ENCODE peak calls at places on chromosomes 16 and 17, in five cellular contexts. T is MM.1S, U is neural progenitor cell, C is IMR-90, W is PC-3. D is an unnamed sample. For H4K20me1, the result is how much of the 10 kb centered on the place peaks cover.

GRCh38 chr17:15501788-15502187 is 34.4 kb upstream of the CDRT4 start:
- DNase-seq in T (no peak), W (no peak), C (no peak), U (peak), D (no peak)

GRCh38 chr16:79327836-79328235 is 272.7 kb downstream of the MAF start:
- DNase-seq in U (no peak), W (no peak), C (no peak), T (no peak), D (no peak)

GRCh38 chr17:2235792-2236365 is 67.7 kb downstream of the SMG6 start:
- DNase-seq in C (no peak), U (no peak), T (no peak), W (no peak), D (no peak)

GRCh38 chr17:60901222-60901621 is 223.6 kb downstream of the BCAS3 start:
- DNase-seq in W (peak), C (peak), T (no peak), U (no peak), D (no peak)

GRCh38 chr17:74190807-74191206 is 12.7 kb upstream of the RPL38 start:
- DNase-seq in C (no peak), T (no peak), W (peak), U (peak), D (no peak)

GRCh38 chr17:1779571-1780074 is 17.8 kb downstream of the SERPINF1 start:
- DNase-seq in W (peak), C (peak), T (no peak), U (no peak), D (peak)

GRCh38 chr16:67518676-67519075 is 10.0 kb upstream of the RIPOR1 start:
- DNase-seq in U (no peak), W (no peak), C (no peak), T (no peak), D (no peak)

GRCh38 chr16:72875291-72876036 is 172.5 kb downstream of the ZFHX3 start:
- DNase-seq in U (no peak), C (no peak), T (no peak), W (peak), D (peak)

GRCh38 chr17:81707725-81708646 is 4.1 kb upstream of the SLC25A10 start:
- DNase-seq in T (no peak), C (no peak), U (no peak), W (no peak), D (no peak)

GRCh38 chr16:17144431-17144830 is 326.3 kb downstream of the XYLT1 start:
- DNase-seq in C (no peak), U (no peak), W (no peak), T (no peak), D (no peak)

GRCh38 chr16:67284699-67285646 is 5.6 kb downstream of the PLEKHG4 start:
- DNase-seq in U (peak), T (no peak), W (peak), C (peak), D (peak)

GRCh38 chr17:12667299-12667958 is 1.7 kb downstream of the MYOCD start:
- DNase-seq in C (peak), U (peak), T (no peak), W (peak), D (no peak)

GRCh38 chr17:46742539-46743270 is 75.8 kb downstream of the WNT3 start:
- DNase-seq in W (peak), U (no peak), C (peak), T (no peak), D (peak)

GRCh38 chr16:20620003-20620402 is 43.8 kb upstream of the ACSM2B start:
- DNase-seq in W (no peak), C (no peak), U (no peak), T (no peak), D (no peak)

GRCh38 chr16:64657316-64658011 is 464.4 kb downstream of the CDH11 start:
- DNase-seq in T (no peak), U (no peak), W (no peak), C (peak), D (no peak)

GRCh38 chr16:20867585-20867984 is 32.6 kb downstream of the DCUN1D3 start:
- DNase-seq in T (no peak), W (no peak), C (peak), U (no peak), D (peak)

GRCh38 chr17:692116-692515 is 22.5 kb downstream of the VPS53 start:
- DNase-seq in T (no peak), W (peak), U (no peak), C (peak), D (peak)

GRCh38 chr16:380837-381787 is 666 bp downstream of the PGAP6 start:
- DNase-seq in C (peak), U (peak), W (no peak), T (no peak), D (no peak)

GRCh38 chr17:48610282-48611211 is at the start of gene HOXB7:
- DNase-seq in T (peak), W (no peak), C (peak), U (no peak), D (no peak)

GRCh38 chr16:19291459-19291858 is 5.9 kb downstream of the CLEC19A start:
- DNase-seq in C (no peak), T (no peak), U (peak), W (peak), D (peak)

GRCh38 chr16:81586421-81586820 is 141.8 kb downstream of the CMIP start:
- DNase-seq in U (no peak), C (peak), T (no peak), W (peak), D (peak)

GRCh38 chr17:32876414-32877163 is at the start of gene MYO1D:
- DNase-seq in U (peak), W (peak), C (no peak), T (peak), D (peak)

GRCh38 chr16:89863741-89864391 is 9.5 kb upstream of the TCF25 start:
- DNase-seq in W (no peak), U (no peak), T (peak), C (peak), D (peak)

GRCh38 chr17:12180644-12181261 is 160.1 kb downstream of the MAP2K4 start:
- DNase-seq in W (peak), T (peak), C (peak), U (peak), D (peak)

GRCh38 chr17:67708378-67708777 is 9.4 kb upstream of the NOL11 start:
- DNase-seq in C (no peak), W (no peak), T (no peak), U (no peak), D (no peak)

GRCh38 chr17:49403514-49404289 is 11.0 kb downstream of the PHB1 start:
- DNase-seq in W (no peak), C (no peak), T (no peak), U (no peak), D (no peak)

DNA sequence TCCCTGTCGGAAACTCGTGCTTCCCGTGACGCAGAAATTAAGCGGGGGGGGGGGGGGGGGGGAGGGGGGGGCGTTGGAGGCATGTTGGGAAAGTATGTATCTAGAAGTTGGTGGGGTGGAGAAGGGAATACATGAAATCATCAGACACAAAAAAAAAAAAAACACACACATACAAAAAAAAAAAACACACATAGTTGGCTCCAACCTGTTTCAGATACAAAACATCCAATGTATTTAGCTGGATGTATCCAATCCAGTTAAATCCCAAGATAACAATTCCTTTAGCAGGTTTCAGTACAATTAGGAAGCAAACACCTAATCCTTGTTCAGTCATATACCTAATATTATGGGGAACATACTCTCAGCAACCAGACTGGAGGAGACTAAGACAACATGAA is 29.6 kb downstream of the FAM222B start:
- DNase-seq in U (no peak), C (peak), W (no peak), T (no peak), D (no peak)
- H4K20me1 ChIP-seq in U (under half), C (under half), W (under half), T (under half), D (under half)

GRCh38 chr16:13953501-13953900 is 33.5 kb downstream of the ERCC4 start:
- DNase-seq in T (no peak), U (no peak), C (no peak), W (no peak), D (no peak)
- H4K20me1 ChIP-seq in T (under half), U (under half), C (under half), W (under half), D (under half)

DNA sequence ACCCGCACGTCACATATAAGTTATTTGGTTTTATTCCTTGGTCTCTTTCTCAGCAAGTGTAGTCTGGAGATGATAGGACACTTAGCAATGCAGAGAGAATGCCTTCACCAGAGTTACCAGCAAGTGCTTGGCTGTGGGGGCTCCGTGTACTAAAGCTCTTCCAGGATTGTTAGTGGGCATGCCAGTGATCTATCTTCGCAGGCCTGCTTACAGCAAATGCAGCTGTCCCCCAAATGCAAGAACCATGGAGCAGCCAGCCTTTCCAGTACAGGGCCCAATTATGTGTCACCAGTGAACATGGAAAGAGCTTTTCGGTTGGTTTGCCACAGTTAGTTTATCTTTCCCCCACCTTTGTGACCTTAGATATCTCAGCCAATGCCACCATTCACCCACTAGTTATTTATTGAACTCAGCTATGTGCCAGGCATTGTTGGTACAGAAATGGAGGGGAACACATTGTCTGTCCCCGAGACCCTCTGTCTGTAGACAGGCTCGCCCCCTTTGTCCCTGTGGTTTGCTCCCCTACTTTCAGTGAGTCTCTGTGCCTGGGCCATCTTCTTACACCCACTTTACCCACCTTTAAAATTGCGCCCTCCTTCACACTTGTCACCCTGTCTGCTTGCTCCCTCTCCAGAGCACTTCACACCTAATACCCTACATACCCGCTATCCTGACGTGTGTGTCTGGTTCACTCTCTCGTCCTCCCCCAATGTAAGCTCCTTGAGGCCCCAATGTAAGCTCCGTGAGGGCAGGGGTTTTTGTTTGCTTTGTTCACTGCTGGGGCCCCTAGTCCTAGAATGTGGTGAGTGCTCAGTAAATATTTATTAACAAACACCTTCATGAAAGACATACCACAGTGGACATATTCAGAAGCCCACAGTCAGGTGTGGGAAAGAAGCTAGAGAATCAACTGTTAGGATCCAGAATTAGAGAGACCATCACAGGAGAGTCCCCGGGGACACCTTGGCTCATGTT is 13.3 kb downstream of the USP10 start:
- DNase-seq in T (no peak), W (no peak), U (no peak), C (no peak), D (no peak)
- H4K20me1 ChIP-seq in T (under half), W (half or more), U (half or more), C (half or more), D (under half)

GRCh38 chr17:80105762-80106161 is 4.4 kb downstream of the GAA start:
- DNase-seq in C (peak), T (no peak), U (no peak), W (no peak), D (no peak)

GRCh38 chr17:80107231-80108021 is 6.0 kb downstream of the GAA start:
- DNase-seq in U (no peak), C (no peak), T (no peak), W (no peak), D (no peak)

GRCh38 chr17:80106176-80106575 is 4.8 kb downstream of the GAA start:
- DNase-seq in C (no peak), W (no peak), T (no peak), U (no peak), D (no peak)

GRCh38 chr17:80108321-80108971 is 7.1 kb downstream of the GAA start:
- DNase-seq in C (no peak), U (no peak), T (no peak), W (no peak), D (no peak)

GRCh38 chr17:80106751-80107150 is 5.4 kb downstream of the GAA start:
- DNase-seq in T (no peak), U (no peak), C (no peak), W (no peak), D (no peak)
- H4K20me1 ChIP-seq in T (under half), U (under half), C (under half), W (under half), D (under half)

GRCh38 chr16:4341250-4341649 is 9.9 kb downstream of the PAM16 start:
- DNase-seq in W (no peak), U (no peak), C (no peak), T (no peak), D (no peak)
- H4K20me1 ChIP-seq in W (under half), U (under half), C (half or more), T (under half), D (under half)

GRCh38 chr16:75261590-75262078 is 10.2 kb upstream of the BCAR1 start:
- DNase-seq in U (no peak), T (no peak), C (no peak), W (no peak), D (no peak)

GRCh38 chr16:75260856-75261589 is 9.6 kb upstream of the BCAR1 start:
- DNase-seq in T (no peak), W (no peak), C (no peak), U (no peak), D (no peak)

GRCh38 chr16:75263291-75263962 is 12.0 kb upstream of the BCAR1 start:
- DNase-seq in W (no peak), C (no peak), T (no peak), U (no peak), D (no peak)

GRCh38 chr16:75262800-75263127 is 11.3 kb upstream of the BCAR1 start:
- DNase-seq in T (no peak), U (no peak), C (no peak), W (no peak), D (no peak)

GRCh38 chr16:75262104-75262799 is 10.8 kb upstream of the BCAR1 start:
- DNase-seq in W (no peak), T (no peak), U (no peak), C (no peak), D (no peak)
- H4K20me1 ChIP-seq in W (under half), T (under half), U (half or more), C (half or more), D (under half)

D was measured in mammary epithelial cell.